ENCODE peak calls at places on chromosomes 5 and 9, in nine cellular contexts. H is ovary, C is H1, R is upper lobe of left lung, V is K562, X is SK-N-SH, J is stomach, P is sigmoid colon, S is transverse colon. M is an unnamed sample.

GRCh38 chr5:10702040-10702629 is 58.9 kb downstream of the DAP start:
- DNase-seq in H (peak; percentile 43), C (no peak), R (peak; percentile 31), V (peak; percentile 88), X (no peak), J (peak; percentile 43), P (no peak), S (no peak), M (no peak)

GRCh38 chr5:122493091-122493775 is 181.2 kb downstream of the SNCAIP start:
- DNase-seq in H (no peak), C (no peak), R (no peak), V (peak; percentile 15), X (peak; percentile 83), J (peak; percentile 70), P (no peak), S (no peak), M (no peak)

GRCh38 chr5:107274576-107274975 is 396.2 kb downstream of the EFNA5 start:
- DNase-seq in H (no peak), C (no peak), R (no peak), V (no peak), X (no peak), J (no peak), P (no peak), S (no peak), M (no peak)

GRCh38 chr5:148179234-148179824 is 11.0 kb downstream of the SPINK14 start:
- DNase-seq in H (no peak), C (no peak), R (no peak), V (peak; percentile 67), X (peak; percentile 12), J (no peak), P (no peak), S (no peak), M (no peak)

GRCh38 chr9:93467062-93467416 is 13.7 kb upstream of the FAM120AOS start:
- DNase-seq in H (no peak), C (no peak), R (no peak), V (peak; percentile 18), X (no peak), J (no peak), P (no peak), S (no peak), M (no peak)

GRCh38 chr9:92294297-92294676 is 790 bp upstream of the IARS1 start:
- DNase-seq in H (no peak), C (no peak), R (no peak), V (peak; percentile 50), X (peak; percentile 5), J (no peak), P (peak; percentile 60), S (no peak), M (no peak)

GRCh38 chr5:16392718-16393117 is 72.9 kb downstream of the ZNF622 start:
- DNase-seq in H (no peak), C (peak; percentile 1), R (no peak), V (peak; percentile 29), X (peak; percentile 69), J (no peak), P (no peak), S (no peak), M (no peak)

GRCh38 chr5:151123897-151124751 is 33.5 kb downstream of the ANXA6 start:
- DNase-seq in H (peak; percentile 55), C (no peak), R (peak; percentile 61), V (no peak), X (no peak), J (peak; percentile 85), P (peak; percentile 82), S (peak; percentile 70), M (no peak)

GRCh38 chr5:137621861-137622823 is 113.7 kb downstream of the KLHL3 start:
- DNase-seq in H (no peak), C (no peak), R (no peak), V (no peak), X (no peak), J (no peak), P (peak; percentile 46), S (no peak), M (no peak)

GRCh38 chr5:137618476-137618875 is 117.4 kb downstream of the KLHL3 start:
- DNase-seq in H (no peak), C (no peak), R (no peak), V (no peak), X (no peak), J (no peak), P (peak; percentile 51), S (no peak), M (no peak)

GRCh38 chr5:137617806-137618205 is 118.1 kb downstream of the KLHL3 start:
- DNase-seq in H (no peak), C (no peak), R (no peak), V (no peak), X (no peak), J (no peak), P (no peak), S (no peak), M (no peak)

GRCh38 chr5:137621306-137621705 is 114.6 kb downstream of the KLHL3 start:
- DNase-seq in H (no peak), C (no peak), R (no peak), V (no peak), X (no peak), J (no peak), P (no peak), S (no peak), M (no peak)

DNA sequence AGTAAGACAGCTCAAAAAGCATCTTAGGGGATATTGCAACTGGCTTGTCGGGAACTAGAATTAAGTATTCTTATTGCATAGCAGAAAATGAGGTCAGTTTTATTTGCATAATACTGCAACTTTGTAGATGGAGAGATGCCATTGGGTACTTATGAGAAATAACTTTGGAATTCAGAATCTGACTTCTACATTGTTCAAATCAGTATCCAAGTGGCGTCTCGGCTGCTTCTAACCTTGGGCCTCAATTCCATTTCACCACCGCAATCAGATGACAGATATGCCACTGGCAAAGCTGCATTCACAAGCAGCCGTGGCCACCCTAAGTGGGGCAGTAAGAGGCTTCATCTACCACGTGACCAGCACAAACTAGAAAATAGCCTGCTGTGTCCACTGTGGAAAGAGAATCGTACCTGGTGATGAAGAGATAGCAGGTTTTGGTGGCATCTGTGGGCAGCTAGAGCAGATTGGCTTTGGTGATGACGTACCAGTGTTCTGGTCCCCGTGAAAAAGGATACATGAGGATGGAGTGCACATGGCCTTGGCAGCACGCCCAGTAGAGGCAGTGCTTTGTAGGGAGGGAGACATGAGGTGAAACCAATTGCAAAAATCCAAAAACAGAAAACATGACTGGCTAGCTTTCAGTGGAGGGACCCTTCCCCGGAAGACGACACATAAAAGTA is 116.6 kb downstream of the KLHL3 start:
- DNase-seq in H (peak; percentile 40), C (no peak), R (peak; percentile 63), V (peak; percentile 9), X (peak; percentile 86), J (no peak), P (peak; percentile 74), S (no peak), M (peak; percentile 28)
- TF ChIP-seq EP300 in H (no peak), C (no peak), R (no peak), V (no peak), X (peak; percentile 81), J (no peak), P (no peak), S (no peak), M (peak; percentile 32)

GRCh38 chr9:112842555-112842954 is 48.1 kb downstream of the SLC46A2 start:
- DNase-seq in H (no peak), C (no peak), R (no peak), V (no peak), X (no peak), J (no peak), P (no peak), S (no peak), M (no peak)

GRCh38 chr9:112838342-112838741 is 52.3 kb downstream of the SLC46A2 start:
- DNase-seq in H (no peak), C (no peak), R (no peak), V (no peak), X (no peak), J (no peak), P (no peak), S (peak; percentile 23), M (no peak)

GRCh38 chr9:112839331-112839730 is 51.3 kb downstream of the SLC46A2 start:
- DNase-seq in H (no peak), C (no peak), R (no peak), V (no peak), X (no peak), J (no peak), P (no peak), S (no peak), M (no peak)

GRCh38 chr9:112844771-112845542 is 45.7 kb downstream of the SLC46A2 start:
- DNase-seq in H (peak; percentile 76), C (no peak), R (peak; percentile 85), V (peak; percentile 86), X (peak; percentile 80), J (peak; percentile 84), P (peak; percentile 83), S (peak; percentile 82), M (peak; percentile 58)

GRCh38 chr9:112841261-112841660 is 49.4 kb downstream of the SLC46A2 start:
- DNase-seq in H (no peak), C (no peak), R (no peak), V (no peak), X (no peak), J (no peak), P (no peak), S (no peak), M (no peak)
- H3K36me3 ChIP-seq in H (no peaks in the 10 kb centered on the region), C (no peaks in the 10 kb centered on the region), R (peaks cover 2% of the 10 kb centered on the region), V (no peaks in the 10 kb centered on the region), X (peaks cover 3% of the 10 kb centered on the region), J (peaks cover 29% of the 10 kb centered on the region), P (no peaks in the 10 kb centered on the region), S (no peaks in the 10 kb centered on the region), M (no peaks in the 10 kb centered on the region)

GRCh38 chr5:124696898-124697297 is 49.5 kb downstream of the ZNF608 start:
- DNase-seq in H (no peak), C (no peak), R (no peak), V (no peak), X (no peak), J (no peak), P (no peak), S (no peak), M (no peak)

GRCh38 chr5:124700333-124700732 is 46.1 kb downstream of the ZNF608 start:
- DNase-seq in H (no peak), C (no peak), R (no peak), V (no peak), X (no peak), J (no peak), P (no peak), S (no peak), M (no peak)

GRCh38 chr5:124697482-124697881 is 49.0 kb downstream of the ZNF608 start:
- DNase-seq in H (no peak), C (no peak), R (no peak), V (no peak), X (no peak), J (no peak), P (no peak), S (no peak), M (no peak)

GRCh38 chr5:124698774-124699173 is 47.7 kb downstream of the ZNF608 start:
- DNase-seq in H (no peak), C (no peak), R (no peak), V (no peak), X (no peak), J (no peak), P (no peak), S (no peak), M (no peak)

GRCh38 chr5:124697912-124698690 is 48.3 kb downstream of the ZNF608 start:
- DNase-seq in H (peak; percentile 32), C (no peak), R (no peak), V (no peak), X (no peak), J (no peak), P (no peak), S (no peak), M (no peak)
- TF ChIP-seq EP300 in H (no peak), C (no peak), R (no peak), V (no peak), X (no peak), J (no peak), P (no peak), S (no peak), M (no peak)

GRCh38 chr9:131448818-131449217 is 53.9 kb upstream of the POMT1 start:
- DNase-seq in H (no peak), C (no peak), R (no peak), V (no peak), X (no peak), J (no peak), P (no peak), S (no peak), M (no peak)

GRCh38 chr9:131446276-131446675 is 52.4 kb downstream of the PRRC2B start:
- DNase-seq in H (no peak), C (no peak), R (no peak), V (no peak), X (no peak), J (no peak), P (peak; percentile 53), S (no peak), M (no peak)

GRCh38 chr9:131447148-131447547 is 53.3 kb downstream of the PRRC2B start:
- DNase-seq in H (no peak), C (no peak), R (no peak), V (no peak), X (no peak), J (no peak), P (no peak), S (no peak), M (no peak)

GRCh38 chr9:131449276-131449675 is 53.4 kb upstream of the POMT1 start:
- DNase-seq in H (no peak), C (no peak), R (no peak), V (no peak), X (no peak), J (no peak), P (no peak), S (no peak), M (no peak)

GRCh38 chr9:131447600-131447999 is 53.7 kb downstream of the PRRC2B start:
- DNase-seq in H (no peak), C (no peak), R (no peak), V (no peak), X (no peak), J (no peak), P (no peak), S (no peak), M (no peak)
- H3K36me3 ChIP-seq in H (no peaks in the 10 kb centered on the region), C (peaks cover 34% of the 10 kb centered on the region), R (peaks cover 49% of the 10 kb centered on the region), V (peaks cover 86% of the 10 kb centered on the region), X (peaks cover 78% of the 10 kb centered on the region), J (peaks cover 98% of the 10 kb centered on the region), P (peaks cover 18% of the 10 kb centered on the region), S (no peaks in the 10 kb centered on the region), M (peaks cover 35% of the 10 kb centered on the region)